ENCODE peak calls at places on chromosomes 7 and 10, in eight cellular contexts. E is colonic mucosa, X is K562, Y is adipocyte, T is MM.1S, J is H9, V is mesenchymal stem cell, U is GM23248. Z is an unnamed sample.

GRCh38 chr7:129188892-129189660 is 643 bp downstream of the SMO start:
- DNase-seq in E (no peak), X (no peak), Y (peak), T (no peak), J (peak), V (peak), U (peak), Z (no peak)

GRCh38 chr10:125230251-125230650 is 69.9 kb upstream of the CTBP2 start:
- DNase-seq in E (no peak), X (no peak), Y (no peak), T (no peak), J (no peak), V (no peak), U (no peak), Z (no peak)

GRCh38 chr7:14368285-14368684 is 378.8 kb upstream of the ETV1 start:
- DNase-seq in E (no peak), X (no peak), Y (no peak), T (no peak), J (no peak), V (no peak), U (peak), Z (no peak)

GRCh38 chr10:114638874-114639625 is 19.0 kb downstream of the ABLIM1 start:
- DNase-seq in E (no peak), X (no peak), Y (peak), T (no peak), J (no peak), V (peak), U (peak), Z (no peak)

GRCh38 chr10:123666318-123667291 is at the start of gene GPR26:
- DNase-seq in E (no peak), X (no peak), Y (peak), T (no peak), J (peak), V (no peak), U (peak), Z (no peak)

GRCh38 chr7:151086802-151087246 is 549 bp downstream of the AGAP3 start:
- DNase-seq in E (peak), X (no peak), Y (peak), T (peak), J (no peak), V (peak), U (peak), Z (no peak)

GRCh38 chr7:92137531-92137930 is 3.3 kb upstream of the CYP51A1 start:
- DNase-seq in E (no peak), X (no peak), Y (no peak), T (no peak), J (no peak), V (peak), U (no peak), Z (no peak)

GRCh38 chr7:142956951-142957623 is 5.1 kb downstream of the KEL start:
- DNase-seq in E (no peak), X (peak), Y (no peak), T (no peak), J (no peak), V (no peak), U (no peak), Z (no peak)

GRCh38 chr10:43986396-43986795 is 337.7 kb upstream of the ZNF32 start:
- DNase-seq in E (no peak), X (no peak), Y (no peak), T (no peak), J (no peak), V (no peak), U (no peak), Z (no peak)

GRCh38 chr10:119370972-119371703 is 163.8 kb downstream of the GRK5 start:
- DNase-seq in E (no peak), X (no peak), Y (peak), T (no peak), J (no peak), V (peak), U (peak), Z (no peak)

GRCh38 chr10:119312241-119312640 is 104.9 kb downstream of the GRK5 start:
- DNase-seq in E (no peak), X (no peak), Y (no peak), T (no peak), J (no peak), V (no peak), U (no peak), Z (no peak)

GRCh38 chr10:25113231-25114035 is 61.4 kb upstream of the GPR158 start:
- DNase-seq in E (peak), X (peak), Y (peak), T (peak), J (peak), V (peak), U (peak), Z (peak)

GRCh38 chr7:85685901-85686300 is 499.0 kb upstream of the SEMA3D start:
- DNase-seq in E (no peak), X (no peak), Y (no peak), T (no peak), J (no peak), V (no peak), U (peak), Z (no peak)

GRCh38 chr10:126895214-126895781 is 9.9 kb upstream of the DOCK1 start:
- DNase-seq in E (no peak), X (no peak), Y (no peak), T (no peak), J (peak), V (no peak), U (no peak), Z (no peak)

GRCh38 chr7:100949227-100949930 is at the start of gene MUC3A:
- DNase-seq in E (peak), X (peak), Y (no peak), T (no peak), J (peak), V (no peak), U (no peak), Z (no peak)

GRCh38 chr10:106175760-106176377 is 988.6 kb downstream of the SORCS1 start:
- DNase-seq in E (no peak), X (no peak), Y (peak), T (peak), J (no peak), V (no peak), U (peak), Z (no peak)

GRCh38 chr7:133873187-133873586 is 254.0 kb upstream of the LRGUK start:
- DNase-seq in E (no peak), X (no peak), Y (no peak), T (no peak), J (no peak), V (no peak), U (no peak), Z (no peak)

GRCh38 chr7:105665684-105666083 is 84.4 kb upstream of the EFCAB10 start:
- DNase-seq in E (no peak), X (no peak), Y (no peak), T (no peak), J (no peak), V (no peak), U (no peak), Z (no peak)

GRCh38 chr7:90708841-90709317 is 112.8 kb downstream of the CDK14 start:
- DNase-seq in E (peak), X (no peak), Y (no peak), T (peak), J (peak), V (peak), U (peak), Z (peak)

GRCh38 chr10:63008491-63008890 is 124.6 kb upstream of the NRBF2 start:
- DNase-seq in E (no peak), X (no peak), Y (no peak), T (no peak), J (no peak), V (no peak), U (no peak), Z (no peak)

GRCh38 chr10:98460837-98461499 is 14.2 kb upstream of the HPS1 start:
- DNase-seq in E (peak), X (peak), Y (peak), T (no peak), J (no peak), V (peak), U (peak), Z (no peak)

GRCh38 chr7:32905175-32905662 is 13.7 kb upstream of the KBTBD2 start:
- DNase-seq in E (peak), X (peak), Y (peak), T (peak), J (peak), V (peak), U (peak), Z (peak)

GRCh38 chr7:2411049-2411448 is 7.6 kb downstream of the CHST12 start:
- DNase-seq in E (no peak), X (no peak), Y (no peak), T (no peak), J (no peak), V (no peak), U (no peak), Z (no peak)

GRCh38 chr7:106957766-106958165 is 86.7 kb upstream of the PRKAR2B start:
- DNase-seq in E (no peak), X (no peak), Y (peak), T (no peak), J (no peak), V (peak), U (no peak), Z (no peak)

GRCh38 chr10:98328163-98328562 is 60.2 kb upstream of the LOXL4 start:
- DNase-seq in E (no peak), X (no peak), Y (no peak), T (no peak), J (no peak), V (no peak), U (no peak), Z (no peak)

GRCh38 chr10:110939419-110939818 is 20.0 kb downstream of the SHOC2 start:
- DNase-seq in E (no peak), X (no peak), Y (no peak), T (no peak), J (no peak), V (no peak), U (no peak), Z (no peak)

GRCh38 chr7:138001529-138002095 is at the start of gene CREB3L2:
- DNase-seq in E (peak), X (peak), Y (peak), T (peak), J (peak), V (peak), U (peak), Z (no peak)

GRCh38 chr7:43758861-43759683 is 592 bp downstream of the BLVRA start:
- DNase-seq in E (peak), X (peak), Y (peak), T (peak), J (no peak), V (peak), U (peak), Z (no peak)

GRCh38 chr7:19899517-19899916 is 126.1 kb upstream of the TMEM196 start:
- DNase-seq in E (no peak), X (no peak), Y (peak), T (no peak), J (no peak), V (no peak), U (peak), Z (no peak)

GRCh38 chr7:101532000-101532399 is 97.1 kb downstream of the MYL10 start:
- DNase-seq in E (no peak), X (no peak), Y (no peak), T (peak), J (no peak), V (no peak), U (no peak), Z (no peak)

GRCh38 chr7:33044986-33045385 is 17.6 kb downstream of the NT5C3A start:
- DNase-seq in E (no peak), X (no peak), Y (peak), T (no peak), J (no peak), V (no peak), U (peak), Z (no peak)

GRCh38 chr10:30782543-30783461 is 153.2 kb upstream of the LYZL2 start:
- DNase-seq in E (no peak), X (no peak), Y (peak), T (peak), J (no peak), V (peak), U (peak), Z (no peak)

GRCh38 chr7:97818066-97818663 is 54.0 kb downstream of the ASNS start:
- DNase-seq in E (no peak), X (no peak), Y (no peak), T (no peak), J (no peak), V (no peak), U (no peak), Z (no peak)

GRCh38 chr10:107915277-107915634 is 750.8 kb upstream of the SORCS1 start:
- DNase-seq in E (no peak), X (no peak), Y (peak), T (no peak), J (no peak), V (peak), U (peak), Z (no peak)

GRCh38 chr7:74438327-74438726 is 15.4 kb upstream of the GTF2IRD1 start:
- DNase-seq in E (no peak), X (no peak), Y (no peak), T (no peak), J (no peak), V (no peak), U (no peak), Z (no peak)

GRCh38 chr7:74449144-74449543 is 4.6 kb upstream of the GTF2IRD1 start:
- DNase-seq in E (no peak), X (no peak), Y (no peak), T (no peak), J (no peak), V (no peak), U (no peak), Z (no peak)

GRCh38 chr7:74439546-74439945 is 14.2 kb upstream of the GTF2IRD1 start:
- DNase-seq in E (no peak), X (no peak), Y (no peak), T (no peak), J (no peak), V (no peak), U (no peak), Z (no peak)

GRCh38 chr7:74441801-74442200 is 11.9 kb upstream of the GTF2IRD1 start:
- DNase-seq in E (no peak), X (no peak), Y (peak), T (no peak), J (no peak), V (no peak), U (no peak), Z (no peak)

GRCh38 chr7:74443591-74444365 is 9.9 kb upstream of the GTF2IRD1 start:
- DNase-seq in E (no peak), X (no peak), Y (no peak), T (no peak), J (no peak), V (no peak), U (no peak), Z (no peak)
- H3K9ac ChIP-seq in E (no peak), X (peak), Y (no peak), T (no peak), J (no peak), V (no peak), U (no peak), Z (no peak)

GRCh38 chr10:120456143-120456625 is 843 bp upstream of the PLPP4 start:
- DNase-seq in E (no peak), X (no peak), Y (no peak), T (no peak), J (peak), V (no peak), U (no peak), Z (no peak)
- H3K9ac ChIP-seq in E (no peak), X (no peak), Y (no peak), T (no peak), J (no peak), V (no peak), U (peak), Z (peak)

GRCh38 chr7:158702944-158703343 is 1.7 kb downstream of the NCAPG2 start:
- DNase-seq in E (no peak), X (peak), Y (no peak), T (no peak), J (no peak), V (no peak), U (no peak), Z (no peak)

GRCh38 chr7:158704524-158705233 is at the start of gene NCAPG2:
- DNase-seq in E (peak), X (peak), Y (peak), T (peak), J (peak), V (peak), U (peak), Z (peak)

GRCh38 chr7:158699341-158699740 is 5.3 kb downstream of the NCAPG2 start:
- DNase-seq in E (no peak), X (no peak), Y (no peak), T (no peak), J (no peak), V (no peak), U (no peak), Z (no peak)

GRCh38 chr7:158700008-158700407 is 4.6 kb downstream of the NCAPG2 start:
- DNase-seq in E (no peak), X (no peak), Y (no peak), T (no peak), J (no peak), V (no peak), U (no peak), Z (no peak)

GRCh38 chr7:158702196-158702595 is 2.4 kb downstream of the NCAPG2 start:
- DNase-seq in E (no peak), X (no peak), Y (no peak), T (no peak), J (peak), V (no peak), U (no peak), Z (peak)
- H3K9ac ChIP-seq in E (no peak), X (no peak), Y (no peak), T (no peak), J (no peak), V (no peak), U (no peak), Z (no peak)

GRCh38 chr10:80292607-80293239 is 3.3 kb upstream of the MAT1A start:
- DNase-seq in E (no peak), X (no peak), Y (no peak), T (no peak), J (no peak), V (no peak), U (no peak), Z (no peak)

DNA sequence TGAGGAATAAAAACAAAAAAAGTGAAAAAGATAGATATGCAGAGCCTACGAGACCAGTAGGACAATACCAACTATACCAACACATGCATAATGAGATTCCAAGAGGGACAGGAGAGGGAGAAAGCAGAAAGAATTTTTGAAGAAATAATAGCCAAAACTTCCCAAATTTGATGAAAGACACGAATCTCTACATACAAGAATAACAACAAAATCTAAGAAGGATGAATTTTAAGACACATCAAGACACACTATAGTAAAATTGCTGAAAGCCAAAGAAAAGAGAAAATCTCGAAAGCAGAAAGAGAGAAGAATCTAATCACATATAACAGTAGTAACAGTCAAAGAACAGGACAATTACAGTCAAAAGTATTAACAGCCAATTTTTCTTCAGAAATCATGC is 7.5 kb upstream of the MAT1A start:
- DNase-seq in E (no peak), X (no peak), Y (no peak), T (no peak), J (no peak), V (no peak), U (no peak), Z (no peak)
- H3K9ac ChIP-seq in E (no peak), X (no peak), Y (no peak), T (no peak), J (no peak), V (no peak), U (no peak), Z (no peak)

DNA sequence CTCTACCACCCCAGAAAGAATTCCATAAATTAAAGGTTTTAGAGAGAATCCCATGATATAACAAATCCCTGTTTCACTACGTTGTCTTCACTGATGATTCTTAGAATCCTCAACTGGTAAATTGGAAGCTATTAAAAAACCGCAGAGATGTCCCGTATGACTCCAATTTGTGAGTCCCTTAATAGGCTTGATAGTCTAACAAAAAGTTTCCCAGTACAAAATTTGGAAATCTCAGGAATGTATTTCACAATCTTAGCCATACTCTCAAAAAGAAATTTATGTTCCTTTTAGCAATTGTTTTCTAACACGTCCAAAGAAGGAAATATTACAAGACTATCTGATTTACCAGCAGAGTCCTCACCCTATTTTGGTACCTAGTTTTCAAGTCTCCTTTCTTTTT is 2.5 kb downstream of the TES start:
- DNase-seq in E (no peak), X (no peak), Y (peak), T (no peak), J (no peak), V (peak), U (peak), Z (no peak)
- H3K9ac ChIP-seq in E (peak), X (no peak), Y (peak), T (no peak), J (no peak), V (peak), U (peak), Z (no peak)

GRCh38 chr7:4739528-4739992 is 35.9 kb upstream of the AP5Z1 start:
- DNase-seq in E (no peak), X (peak), Y (no peak), T (peak), J (no peak), V (peak), U (no peak), Z (no peak)

GRCh38 chr7:4742051-4742573 is 33.3 kb upstream of the AP5Z1 start:
- DNase-seq in E (peak), X (no peak), Y (no peak), T (no peak), J (no peak), V (no peak), U (no peak), Z (no peak)

GRCh38 chr7:4737300-4737699 is 38.1 kb upstream of the AP5Z1 start:
- DNase-seq in E (no peak), X (no peak), Y (no peak), T (no peak), J (no peak), V (no peak), U (no peak), Z (no peak)

GRCh38 chr7:4740796-4741195 is 34.6 kb upstream of the AP5Z1 start:
- DNase-seq in E (no peak), X (no peak), Y (no peak), T (no peak), J (no peak), V (no peak), U (no peak), Z (no peak)

GRCh38 chr7:4738711-4739527 is 36.5 kb upstream of the AP5Z1 start:
- DNase-seq in E (no peak), X (peak), Y (peak), T (peak), J (peak), V (peak), U (peak), Z (no peak)
- H3K9ac ChIP-seq in E (no peak), X (peak), Y (peak), T (peak), J (no peak), V (peak), U (peak), Z (peak)

GRCh38 chr10:71664585-71664984 is 55.0 kb downstream of the C10orf105 start:
- DNase-seq in E (no peak), X (no peak), Y (no peak), T (no peak), J (no peak), V (no peak), U (no peak), Z (no peak)

GRCh38 chr10:71663311-71663710 is 56.3 kb downstream of the C10orf105 start:
- DNase-seq in E (peak), X (no peak), Y (no peak), T (no peak), J (no peak), V (no peak), U (no peak), Z (no peak)

GRCh38 chr10:71666607-71667373 is 52.8 kb downstream of the C10orf105 start:
- DNase-seq in E (no peak), X (no peak), Y (no peak), T (no peak), J (no peak), V (no peak), U (no peak), Z (no peak)

GRCh38 chr10:71665456-71665855 is 54.1 kb downstream of the C10orf105 start:
- DNase-seq in E (no peak), X (no peak), Y (no peak), T (no peak), J (no peak), V (no peak), U (no peak), Z (no peak)

GRCh38 chr10:71667374-71667750 is 52.2 kb downstream of the C10orf105 start:
- DNase-seq in E (no peak), X (no peak), Y (no peak), T (no peak), J (no peak), V (no peak), U (no peak), Z (no peak)
- H3K9ac ChIP-seq in E (no peak), X (no peak), Y (no peak), T (no peak), J (no peak), V (no peak), U (no peak), Z (no peak)